ENCODE peak calls at places on chromosome 11, in seven cellular contexts. One of them, this sample, is unnamed.

GRCh38 chr11:11843233-11843632 is 1.5 kb downstream of the USP47 start:
- DNase-seq in epithelial cell of esophagus: peak
- DNase-seq in tibial artery: no peak
- DNase-seq in AG10803: peak
- DNase-seq in cardiac fibroblast: peak
- DNase-seq in lower leg skin: no peak
- DNase-seq in esophagus squamous epithelium: no peak
- DNase-seq in this sample: peak

GRCh38 chr11:65891180-65892136 is 985 bp downstream of the CCDC85B start:
- DNase-seq in epithelial cell of esophagus: no peak
- DNase-seq in tibial artery: peak
- DNase-seq in AG10803: no peak
- DNase-seq in cardiac fibroblast: peak
- DNase-seq in lower leg skin: no peak
- DNase-seq in esophagus squamous epithelium: no peak
- DNase-seq in this sample: peak

GRCh38 chr11:115637842-115638241 is 133.6 kb upstream of the CADM1 start:
- DNase-seq in epithelial cell of esophagus: no peak
- DNase-seq in tibial artery: no peak
- DNase-seq in AG10803: no peak
- DNase-seq in cardiac fibroblast: no peak
- DNase-seq in lower leg skin: no peak
- DNase-seq in esophagus squamous epithelium: no peak
- DNase-seq in this sample: no peak

GRCh38 chr11:34358666-34359547 is 1.1 kb upstream of the ABTB2 start:
- DNase-seq in epithelial cell of esophagus: peak
- DNase-seq in tibial artery: peak
- DNase-seq in AG10803: peak
- DNase-seq in cardiac fibroblast: peak
- DNase-seq in lower leg skin: peak
- DNase-seq in esophagus squamous epithelium: peak
- DNase-seq in this sample: peak

GRCh38 chr11:32386770-32387377 is 48.5 kb downstream of the WT1 start:
- DNase-seq in epithelial cell of esophagus: no peak
- DNase-seq in tibial artery: no peak
- DNase-seq in AG10803: peak
- DNase-seq in cardiac fibroblast: peak
- DNase-seq in lower leg skin: no peak
- DNase-seq in esophagus squamous epithelium: no peak
- DNase-seq in this sample: peak

GRCh38 chr11:2196970-2197770 is 25.6 kb upstream of the TH start:
- DNase-seq in epithelial cell of esophagus: peak
- DNase-seq in tibial artery: no peak
- DNase-seq in AG10803: peak
- DNase-seq in cardiac fibroblast: peak
- DNase-seq in lower leg skin: peak
- DNase-seq in esophagus squamous epithelium: no peak
- DNase-seq in this sample: peak

GRCh38 chr11:131036544-131036943 is 120.3 kb upstream of the SNX19 start:
- DNase-seq in epithelial cell of esophagus: no peak
- DNase-seq in tibial artery: no peak
- DNase-seq in AG10803: no peak
- DNase-seq in cardiac fibroblast: no peak
- DNase-seq in lower leg skin: no peak
- DNase-seq in esophagus squamous epithelium: no peak
- DNase-seq in this sample: no peak

GRCh38 chr11:46743693-46744339 is 24.8 kb downstream of the F2 start:
- DNase-seq in epithelial cell of esophagus: no peak
- DNase-seq in tibial artery: no peak
- DNase-seq in AG10803: no peak
- DNase-seq in cardiac fibroblast: no peak
- DNase-seq in lower leg skin: no peak
- DNase-seq in esophagus squamous epithelium: no peak
- DNase-seq in this sample: peak

GRCh38 chr11:299951-300735 is 817 bp upstream of the IFITM5 start:
- DNase-seq in epithelial cell of esophagus: no peak
- DNase-seq in tibial artery: no peak
- DNase-seq in AG10803: no peak
- DNase-seq in cardiac fibroblast: no peak
- DNase-seq in lower leg skin: no peak
- DNase-seq in esophagus squamous epithelium: no peak
- DNase-seq in this sample: no peak

GRCh38 chr11:19405966-19406365 is 165.2 kb upstream of the E2F8 start:
- DNase-seq in epithelial cell of esophagus: no peak
- DNase-seq in tibial artery: no peak
- DNase-seq in AG10803: no peak
- DNase-seq in cardiac fibroblast: no peak
- DNase-seq in lower leg skin: no peak
- DNase-seq in esophagus squamous epithelium: no peak
- DNase-seq in this sample: no peak

GRCh38 chr11:19407692-19408091 is 166.9 kb upstream of the E2F8 start:
- DNase-seq in epithelial cell of esophagus: no peak
- DNase-seq in tibial artery: no peak
- DNase-seq in AG10803: no peak
- DNase-seq in cardiac fibroblast: no peak
- DNase-seq in lower leg skin: no peak
- DNase-seq in esophagus squamous epithelium: no peak
- DNase-seq in this sample: no peak

GRCh38 chr11:19404787-19405186 is 164.0 kb upstream of the E2F8 start:
- DNase-seq in epithelial cell of esophagus: no peak
- DNase-seq in tibial artery: no peak
- DNase-seq in AG10803: no peak
- DNase-seq in cardiac fibroblast: no peak
- DNase-seq in lower leg skin: no peak
- DNase-seq in esophagus squamous epithelium: no peak
- DNase-seq in this sample: no peak

GRCh38 chr11:19400296-19400695 is 159.6 kb upstream of the E2F8 start:
- DNase-seq in epithelial cell of esophagus: no peak
- DNase-seq in tibial artery: no peak
- DNase-seq in AG10803: no peak
- DNase-seq in cardiac fibroblast: no peak
- DNase-seq in lower leg skin: no peak
- DNase-seq in esophagus squamous epithelium: no peak
- DNase-seq in this sample: no peak

GRCh38 chr11:19403196-19403895 is 162.6 kb upstream of the E2F8 start:
- DNase-seq in epithelial cell of esophagus: no peak
- DNase-seq in tibial artery: no peak
- DNase-seq in AG10803: no peak
- DNase-seq in cardiac fibroblast: no peak
- DNase-seq in lower leg skin: no peak
- DNase-seq in esophagus squamous epithelium: no peak
- DNase-seq in this sample: no peak
- H3K4me3 ChIP-seq in epithelial cell of esophagus: no peak
- H3K4me3 ChIP-seq in tibial artery: no peak
- H3K4me3 ChIP-seq in AG10803: no peak
- H3K4me3 ChIP-seq in cardiac fibroblast: no peak
- H3K4me3 ChIP-seq in lower leg skin: no peak
- H3K4me3 ChIP-seq in esophagus squamous epithelium: no peak
- H3K4me3 ChIP-seq in this sample: no peak

GRCh38 chr11:57598831-57599155 is 1.3 kb downstream of the SERPING1 start:
- DNase-seq in epithelial cell of esophagus: no peak
- DNase-seq in tibial artery: no peak
- DNase-seq in AG10803: peak
- DNase-seq in cardiac fibroblast: peak
- DNase-seq in lower leg skin: no peak
- DNase-seq in esophagus squamous epithelium: no peak
- DNase-seq in this sample: no peak
- H3K4me3 ChIP-seq in epithelial cell of esophagus: no peak
- H3K4me3 ChIP-seq in tibial artery: peak
- H3K4me3 ChIP-seq in AG10803: peak
- H3K4me3 ChIP-seq in cardiac fibroblast: peak
- H3K4me3 ChIP-seq in lower leg skin: no peak
- H3K4me3 ChIP-seq in esophagus squamous epithelium: peak
- H3K4me3 ChIP-seq in this sample: no peak

DNA sequence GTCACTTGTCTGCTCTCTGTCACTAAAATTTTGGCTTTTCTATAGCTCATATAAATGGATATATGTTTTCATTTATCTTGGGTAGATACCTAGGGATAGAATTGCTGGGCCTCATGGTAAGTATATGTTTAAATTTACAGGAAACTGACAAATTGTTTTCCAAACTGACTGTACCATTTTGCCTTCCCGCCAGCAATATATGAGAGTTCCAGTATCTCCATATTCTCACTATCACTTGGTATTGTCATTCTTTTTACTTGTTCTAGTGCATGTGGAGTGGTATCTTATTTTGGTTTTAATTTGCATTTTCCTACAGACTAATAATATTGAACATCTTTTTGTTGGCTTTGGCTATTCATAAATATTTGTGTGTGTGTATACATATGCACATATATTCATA is 101.7 kb downstream of the TMEM135 start:
- DNase-seq in epithelial cell of esophagus: no peak
- DNase-seq in tibial artery: no peak
- DNase-seq in AG10803: no peak
- DNase-seq in cardiac fibroblast: no peak
- DNase-seq in lower leg skin: no peak
- DNase-seq in esophagus squamous epithelium: no peak
- DNase-seq in this sample: no peak
- H3K4me3 ChIP-seq in epithelial cell of esophagus: no peak
- H3K4me3 ChIP-seq in tibial artery: no peak
- H3K4me3 ChIP-seq in AG10803: no peak
- H3K4me3 ChIP-seq in cardiac fibroblast: no peak
- H3K4me3 ChIP-seq in lower leg skin: no peak
- H3K4me3 ChIP-seq in esophagus squamous epithelium: no peak
- H3K4me3 ChIP-seq in this sample: no peak

DNA sequence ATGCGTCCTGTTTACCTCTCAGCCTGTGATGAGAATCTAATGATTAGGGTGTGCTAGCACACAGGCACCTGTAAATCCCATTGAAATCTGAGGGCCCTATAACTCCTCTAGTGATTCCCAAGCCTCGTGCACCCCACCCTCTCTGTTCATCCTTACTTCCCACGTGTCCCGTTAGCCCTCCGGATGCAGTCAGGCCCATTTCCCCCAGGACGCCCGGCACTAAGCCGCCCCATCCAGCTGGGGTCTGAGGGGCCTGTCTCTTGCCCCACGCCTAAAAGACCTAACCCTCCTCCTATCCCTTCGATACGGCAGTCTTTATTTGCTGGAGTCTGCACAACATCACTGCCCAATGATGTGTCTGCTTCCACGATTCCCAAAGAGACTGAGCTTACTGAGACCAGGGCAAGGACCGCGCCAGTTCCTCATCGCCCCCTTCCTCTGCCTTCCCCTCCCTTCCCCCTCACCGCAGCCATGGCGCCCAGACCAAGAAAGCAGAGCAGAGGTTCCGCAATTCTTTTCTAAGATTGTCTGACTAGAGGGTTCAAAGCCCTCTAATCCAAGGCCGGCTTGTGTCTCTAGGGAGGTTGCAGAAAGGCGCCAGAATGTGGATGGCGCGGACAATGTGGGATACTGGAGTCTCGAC is 1.0 kb upstream of the FADS2 start:
- DNase-seq in epithelial cell of esophagus: no peak
- DNase-seq in tibial artery: no peak
- DNase-seq in AG10803: no peak
- DNase-seq in cardiac fibroblast: no peak
- DNase-seq in lower leg skin: no peak
- DNase-seq in esophagus squamous epithelium: no peak
- DNase-seq in this sample: no peak
- H3K4me3 ChIP-seq in epithelial cell of esophagus: peak
- H3K4me3 ChIP-seq in tibial artery: peak
- H3K4me3 ChIP-seq in AG10803: peak
- H3K4me3 ChIP-seq in cardiac fibroblast: peak
- H3K4me3 ChIP-seq in lower leg skin: peak
- H3K4me3 ChIP-seq in esophagus squamous epithelium: peak
- H3K4me3 ChIP-seq in this sample: peak

DNA sequence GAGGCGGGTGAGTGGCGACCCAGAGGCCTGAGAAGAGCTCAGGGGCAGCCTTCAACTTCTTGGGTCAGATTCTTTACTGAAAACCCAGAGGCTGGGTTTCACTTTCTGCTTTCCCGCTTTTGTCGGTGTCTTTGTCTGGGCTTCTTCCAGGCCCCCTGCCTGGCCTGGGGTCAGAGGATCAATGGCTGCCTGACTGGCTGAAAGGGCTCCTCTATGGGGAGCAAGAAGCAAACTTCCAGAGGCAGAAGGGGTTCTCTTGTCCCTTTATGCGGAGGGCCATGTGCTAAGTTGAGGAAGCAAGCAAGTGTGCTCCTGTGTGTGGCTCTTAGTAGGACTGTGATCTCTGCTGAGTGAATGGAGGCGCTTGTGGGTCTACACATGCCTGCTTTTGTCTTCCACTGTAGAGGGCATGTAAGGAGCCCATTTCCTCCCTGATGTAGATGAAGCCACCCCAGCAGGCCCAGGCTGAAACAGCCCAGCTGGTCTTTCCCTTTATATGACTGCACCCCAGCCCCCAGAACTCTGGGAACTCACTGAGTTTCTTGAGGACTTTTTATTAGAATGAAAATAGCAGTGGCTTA is 1.0 kb upstream of the PKNOX2 start:
- DNase-seq in epithelial cell of esophagus: no peak
- DNase-seq in tibial artery: no peak
- DNase-seq in AG10803: no peak
- DNase-seq in cardiac fibroblast: no peak
- DNase-seq in lower leg skin: no peak
- DNase-seq in esophagus squamous epithelium: no peak
- DNase-seq in this sample: peak
- H3K4me3 ChIP-seq in epithelial cell of esophagus: no peak
- H3K4me3 ChIP-seq in tibial artery: no peak
- H3K4me3 ChIP-seq in AG10803: no peak
- H3K4me3 ChIP-seq in cardiac fibroblast: no peak
- H3K4me3 ChIP-seq in lower leg skin: no peak
- H3K4me3 ChIP-seq in esophagus squamous epithelium: no peak
- H3K4me3 ChIP-seq in this sample: no peak

GRCh38 chr11:122161191-122161590 is 45.2 kb upstream of the BLID start:
- DNase-seq in epithelial cell of esophagus: no peak
- DNase-seq in tibial artery: no peak
- DNase-seq in AG10803: no peak
- DNase-seq in cardiac fibroblast: no peak
- DNase-seq in lower leg skin: no peak
- DNase-seq in esophagus squamous epithelium: no peak
- DNase-seq in this sample: no peak
- H3K4me3 ChIP-seq in epithelial cell of esophagus: no peak
- H3K4me3 ChIP-seq in tibial artery: no peak
- H3K4me3 ChIP-seq in AG10803: no peak
- H3K4me3 ChIP-seq in cardiac fibroblast: no peak
- H3K4me3 ChIP-seq in lower leg skin: no peak
- H3K4me3 ChIP-seq in esophagus squamous epithelium: no peak
- H3K4me3 ChIP-seq in this sample: no peak

This sample was measured in astrocyte of the spinal cord.